ENCODE peak calls at places on chromosomes 13 and 19, in ten cellular contexts. J is neural progenitor cell, N is astrocyte, T is A673, A is tibial nerve, Q is coronary artery, B is IMR-90, Z is GM12865, S is BE2C, X is cardiac fibroblast. D is an unnamed sample.

GRCh38 chr13:26679411-26679810 is 81.2 kb downstream of the GPR12 start:
- DNase-seq in T (no peak), B (peak), X (peak), S (no peak), A (no peak), N (peak), Z (no peak), Q (no peak), J (no peak), D (no peak)

GRCh38 chr19:46715620-46716012 is 1.3 kb downstream of the PRKD2 start:
- DNase-seq in B (no peak), S (no peak), X (no peak), N (no peak), J (peak), Q (peak), T (no peak), A (no peak), Z (no peak), D (no peak)

GRCh38 chr19:37079238-37079637 is 1.0 kb downstream of the ZNF420 start:
- DNase-seq in T (no peak), B (no peak), S (no peak), J (peak), A (no peak), X (no peak), Q (no peak), N (no peak), Z (peak), D (no peak)

GRCh38 chr19:43501661-43502418 is 2.7 kb downstream of the PHLDB3 start:
- DNase-seq in T (no peak), N (no peak), Z (no peak), A (no peak), X (no peak), B (no peak), J (peak), Q (no peak), S (no peak), D (no peak)

GRCh38 chr13:40341086-40341471 is 325.4 kb downstream of the FOXO1 start:
- DNase-seq in Z (no peak), Q (no peak), B (no peak), S (no peak), N (peak), A (no peak), X (no peak), J (peak), T (no peak), D (no peak)

GRCh38 chr19:30314056-30314804 is 58.0 kb upstream of the ZNF536 start:
- DNase-seq in J (no peak), Z (no peak), X (no peak), S (no peak), A (no peak), T (no peak), B (no peak), Q (peak), N (no peak), D (no peak)

GRCh38 chr13:24307211-24308067 is 1.9 kb upstream of the C1QTNF9 start:
- DNase-seq in N (no peak), Z (no peak), T (no peak), S (no peak), B (no peak), Q (peak), A (no peak), X (no peak), J (peak), D (no peak)

GRCh38 chr19:45595814-45596213 is 6.2 kb downstream of the GPR4 start:
- DNase-seq in S (no peak), Z (no peak), J (no peak), A (no peak), T (no peak), N (no peak), X (peak), Q (no peak), B (peak), D (peak)

GRCh38 chr19:34661357-34661756 is 15.6 kb downstream of the SCGB2B2 start:
- DNase-seq in Q (no peak), N (no peak), Z (no peak), A (no peak), X (no peak), J (no peak), S (no peak), B (no peak), T (no peak), D (no peak)

GRCh38 chr13:111112196-111112595 is 2.9 kb upstream of the ARHGEF7 start:
- DNase-seq in Q (no peak), T (no peak), N (no peak), Z (no peak), X (no peak), A (no peak), J (no peak), S (no peak), B (no peak), D (no peak)

GRCh38 chr13:40974460-40975407 is 44.4 kb downstream of the ELF1 start:
- DNase-seq in A (no peak), B (peak), Q (no peak), S (peak), X (peak), Z (peak), N (peak), J (peak), T (peak), D (peak)

GRCh38 chr13:54367639-54368271 is 1339.1 kb downstream of the OLFM4 start:
- DNase-seq in N (no peak), Z (no peak), S (no peak), B (no peak), T (no peak), J (no peak), Q (no peak), A (no peak), X (no peak), D (no peak)

GRCh38 chr19:4446801-4447200 is 10.8 kb downstream of the UBXN6 start:
- DNase-seq in A (no peak), T (no peak), B (no peak), S (no peak), Q (no peak), J (no peak), X (no peak), N (no peak), Z (no peak), D (no peak)

GRCh38 chr19:48111280-48111679 is 663 bp upstream of the PLA2G4C start:
- DNase-seq in Z (no peak), N (no peak), T (no peak), A (no peak), X (no peak), J (no peak), Q (no peak), B (no peak), S (no peak), D (no peak)

GRCh38 chr13:110640591-110641029 is 25.3 kb downstream of the NAXD start:
- DNase-seq in A (no peak), N (peak), S (peak), X (peak), B (peak), Q (no peak), Z (no peak), T (no peak), J (no peak), D (no peak)

GRCh38 chr13:32938907-32939306 is 77.3 kb upstream of the KL start:
- DNase-seq in Z (no peak), N (peak), J (no peak), T (peak), S (peak), X (peak), B (peak), A (no peak), Q (no peak), D (no peak)

GRCh38 chr19:40716655-40717324 is at the start of the genes COQ8B and ITPKC:
- DNase-seq in B (peak), X (peak), S (peak), Q (peak), T (peak), J (peak), A (peak), N (peak), Z (peak), D (peak)
- TF ChIP-seq CTCF in B (peak), X (no peak), S (no peak), Q (no peak), T (no peak), J (peak), A (no peak), N (no peak), Z (peak), D (no peak)

GRCh38 chr19:35743640-35744306 is 1.4 kb downstream of the U2AF1L4 start:
- DNase-seq in A (no peak), X (no peak), Z (no peak), J (no peak), S (no peak), N (no peak), B (no peak), Q (no peak), T (no peak), D (no peak)

GRCh38 chr19:35744335-35744687 is 907 bp downstream of the U2AF1L4 start:
- DNase-seq in A (no peak), Z (no peak), N (no peak), Q (no peak), T (no peak), S (no peak), B (no peak), J (no peak), X (no peak), D (no peak)

GRCh38 chr19:35746087-35746462 is 624 bp downstream of the PSENEN start:
- DNase-seq in S (no peak), T (no peak), N (no peak), B (no peak), A (no peak), Z (no peak), Q (no peak), X (no peak), J (no peak), D (no peak)

GRCh38 chr19:35745328-35746086 is at the start of the genes PSENEN and U2AF1L4:
- DNase-seq in N (peak), A (peak), B (peak), Z (peak), T (peak), X (peak), J (peak), S (peak), Q (peak), D (peak)

GRCh38 chr19:35744688-35745327 is 410 bp downstream of the U2AF1L4 start:
- DNase-seq in X (peak), N (peak), Z (peak), S (peak), T (peak), Q (peak), B (peak), A (peak), J (peak), D (peak)
- TF ChIP-seq CTCF in X (peak), N (peak), Z (no peak), S (peak), T (peak), Q (no peak), B (peak), A (peak), J (peak), D (no peak)

GRCh38 chr13:66689628-66690027 is 540.5 kb downstream of the PCDH9 start:
- DNase-seq in A (no peak), T (peak), X (peak), N (peak), J (peak), Z (no peak), S (peak), Q (no peak), B (peak), D (no peak)
- TF ChIP-seq CTCF in A (no peak), T (peak), X (peak), N (no peak), J (peak), Z (no peak), S (peak), Q (no peak), B (peak), D (no peak)

DNA sequence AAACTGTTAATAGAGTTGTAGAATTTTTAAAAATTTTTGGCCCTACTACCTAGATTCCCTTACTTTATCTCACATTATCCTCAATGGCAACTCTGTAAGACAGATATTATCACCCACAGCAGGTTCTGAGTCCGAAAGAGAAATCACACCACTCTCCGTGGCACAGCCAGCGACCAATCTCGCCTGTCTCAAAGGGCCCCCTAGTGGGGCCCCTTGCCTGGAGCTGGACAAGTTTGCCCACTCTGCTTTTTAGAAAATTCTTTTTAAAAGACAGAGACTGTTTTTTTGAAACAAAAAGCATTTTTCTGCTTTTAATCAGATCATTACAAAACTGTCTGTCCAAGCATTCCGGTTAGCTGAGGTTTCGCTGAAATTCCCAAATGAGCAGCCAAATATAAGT is 21.7 kb downstream of the PHF11 start:
- DNase-seq in Z (peak), X (no peak), J (peak), B (no peak), S (peak), Q (no peak), N (no peak), T (no peak), A (no peak), D (no peak)
- TF ChIP-seq CTCF in Z (no peak), X (peak), J (peak), B (peak), S (peak), Q (no peak), N (peak), T (peak), A (peak), D (no peak)

GRCh38 chr13:109136873-109137272 is 507.5 kb downstream of the MYO16 start:
- DNase-seq in Q (no peak), X (no peak), J (no peak), T (no peak), S (peak), A (no peak), N (no peak), B (no peak), Z (no peak), D (no peak)

GRCh38 chr13:109139346-109139745 is 509.9 kb downstream of the MYO16 start:
- DNase-seq in A (no peak), T (no peak), S (no peak), N (no peak), Z (no peak), Q (no peak), X (no peak), B (no peak), J (no peak), D (no peak)

GRCh38 chr13:109130093-109130835 is 500.9 kb downstream of the MYO16 start:
- DNase-seq in Q (no peak), N (no peak), A (no peak), X (no peak), B (no peak), Z (no peak), S (peak), J (peak), T (no peak), D (no peak)

GRCh38 chr13:109131698-109132257 is 502.4 kb downstream of the MYO16 start:
- DNase-seq in A (no peak), J (no peak), S (no peak), Z (peak), X (peak), N (peak), Q (no peak), T (peak), B (peak), D (peak)

GRCh38 chr13:109135018-109135417 is 505.6 kb downstream of the MYO16 start:
- DNase-seq in J (no peak), Z (no peak), S (no peak), B (no peak), T (no peak), A (no peak), N (no peak), X (no peak), Q (no peak), D (no peak)
- TF ChIP-seq CTCF in J (peak), Z (no peak), S (peak), B (no peak), T (peak), A (no peak), N (no peak), X (no peak), Q (no peak), D (no peak)

DNA sequence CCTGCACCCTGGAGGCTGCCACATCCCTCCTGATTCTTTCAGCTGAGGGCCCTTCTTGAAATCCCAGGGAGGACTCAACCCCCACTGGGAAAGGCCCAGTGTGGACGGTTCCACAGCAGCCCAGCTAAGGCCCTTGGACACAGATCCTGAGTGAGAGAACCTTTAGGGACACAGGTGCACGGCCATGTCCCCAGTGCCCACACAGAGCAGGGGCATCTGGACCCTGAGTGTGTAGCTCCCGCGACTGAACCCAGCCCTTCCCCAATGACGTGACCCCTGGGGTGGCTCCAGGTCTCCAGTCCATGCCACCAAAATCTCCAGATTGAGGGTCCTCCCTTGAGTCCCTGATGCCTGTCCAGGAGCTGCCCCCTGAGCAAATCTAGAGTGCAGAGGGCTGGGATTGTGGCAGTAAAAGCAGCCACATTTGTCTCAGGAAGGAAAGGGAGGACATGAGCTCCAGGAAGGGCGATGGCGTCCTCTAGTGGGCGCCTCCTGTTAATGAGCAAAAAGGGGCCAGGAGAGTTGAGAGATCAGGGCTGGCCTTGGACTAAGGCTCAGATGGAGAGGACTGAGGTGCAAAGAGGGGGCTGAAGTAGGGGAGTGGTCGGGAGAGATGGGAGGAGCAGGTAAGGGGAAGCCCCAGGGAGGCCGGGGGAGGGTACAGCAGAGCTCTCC is 6.9 kb upstream of the CEACAM5 start:
- DNase-seq in X (no peak), B (no peak), S (no peak), Z (no peak), J (no peak), A (no peak), N (no peak), Q (peak), T (peak), D (no peak)
- TF ChIP-seq CTCF in X (no peak), B (no peak), S (peak), Z (peak), J (no peak), A (no peak), N (no peak), Q (no peak), T (peak), D (peak)

GRCh38 chr13:70842062-70842644 is 733.9 kb upstream of the KLHL1 start:
- DNase-seq in Z (no peak), N (no peak), J (no peak), Q (no peak), S (peak), T (no peak), X (no peak), B (no peak), A (no peak), D (no peak)
- TF ChIP-seq CTCF in Z (no peak), N (no peak), J (peak), Q (no peak), S (peak), T (no peak), X (no peak), B (no peak), A (no peak), D (no peak)

DNA sequence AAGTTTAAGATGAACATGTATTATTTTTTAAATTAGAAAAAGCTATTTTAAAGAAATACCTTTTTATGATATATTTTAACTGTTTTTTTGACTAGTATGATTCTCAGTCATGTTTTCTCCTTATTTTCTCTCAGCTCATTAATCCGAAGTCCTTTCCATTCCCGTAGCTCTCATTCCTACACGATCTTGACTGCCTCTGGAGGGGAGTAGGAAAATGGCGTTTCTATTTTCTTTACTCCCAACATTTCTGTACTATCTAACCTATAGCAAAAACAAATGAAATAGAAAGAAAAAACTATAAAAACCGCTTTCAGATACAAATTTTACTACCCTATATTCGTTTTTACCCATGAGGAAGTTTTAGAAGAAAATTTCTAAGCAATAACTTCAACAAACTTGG is 343.8 kb downstream of the RBM26 start:
- DNase-seq in X (no peak), Z (no peak), A (no peak), S (no peak), J (no peak), B (no peak), N (no peak), T (no peak), Q (no peak), D (no peak)
- TF ChIP-seq CTCF in X (no peak), Z (no peak), A (no peak), S (peak), J (peak), B (no peak), N (no peak), T (no peak), Q (no peak), D (no peak)

GRCh38 chr13:44848956-44849748 is 140.1 kb downstream of the NUFIP1 start:
- DNase-seq in T (no peak), Q (no peak), X (no peak), N (peak), Z (no peak), J (no peak), S (no peak), B (no peak), A (peak), D (no peak)
- TF ChIP-seq CTCF in T (no peak), Q (no peak), X (no peak), N (no peak), Z (no peak), J (no peak), S (no peak), B (no peak), A (no peak), D (no peak)